ENCODE peak calls at places on chromosome 4, in six cellular contexts. F is suprapubic skin; I is left ventricle myocardium inferior; U is CD8-positive, alpha-beta memory T cell; P is lung; X is bronchial epithelial cell. M is an unnamed sample. For H3K36me3, the result is how much of the 10 kb centered on the place peaks cover.

GRCh38 chr4:38279650-38280322 is 319.6 kb downstream of the PTTG2 start:
- DNase-seq in F (no peak), I (no peak), U (no peak), P (no peak), X (peak), M (no peak)

GRCh38 chr4:152462047-152462446 is 73.8 kb downstream of the FBXW7 start:
- DNase-seq in F (no peak), I (no peak), U (no peak), P (no peak), X (no peak), M (no peak)

GRCh38 chr4:20391224-20391623 is 139.5 kb downstream of the SLIT2 start:
- DNase-seq in F (no peak), I (no peak), U (no peak), P (no peak), X (peak), M (no peak)

GRCh38 chr4:128663325-128663724 is 146.2 kb upstream of the JADE1 start:
- DNase-seq in F (no peak), I (no peak), U (no peak), P (no peak), X (no peak), M (no peak)

GRCh38 chr4:69092190-69092589 is 4.1 kb upstream of the UGT2B7 start:
- DNase-seq in F (no peak), I (no peak), U (no peak), P (no peak), X (peak), M (no peak)

GRCh38 chr4:164095313-164096110 is 601.0 kb downstream of the TMA16 start:
- DNase-seq in F (no peak), I (no peak), U (no peak), P (no peak), X (no peak), M (no peak)

GRCh38 chr4:90503677-90504076 is 376.5 kb downstream of the CCSER1 start:
- DNase-seq in F (no peak), I (no peak), U (no peak), P (no peak), X (no peak), M (no peak)

GRCh38 chr4:181161669-181162068 is 1081.5 kb upstream of the TENM3 start:
- DNase-seq in F (no peak), I (no peak), U (no peak), P (no peak), X (peak), M (no peak)

GRCh38 chr4:87896020-87896621 is 63.4 kb downstream of the MEPE start:
- DNase-seq in F (no peak), I (no peak), U (no peak), P (peak), X (peak), M (peak)

GRCh38 chr4:90081432-90082195 is 45.6 kb upstream of the CCSER1 start:
- DNase-seq in F (no peak), I (no peak), U (no peak), P (no peak), X (no peak), M (no peak)

GRCh38 chr4:3115637-3116300 is 41.3 kb downstream of the HTT start:
- DNase-seq in F (no peak), I (no peak), U (no peak), P (no peak), X (no peak), M (peak)

GRCh38 chr4:131584587-131584986 is 1564.5 kb upstream of the PCDH10 start:
- DNase-seq in F (no peak), I (no peak), U (no peak), P (no peak), X (peak), M (no peak)

GRCh38 chr4:1985287-1985686 is 23.5 kb downstream of the NELFA start:
- DNase-seq in F (no peak), I (no peak), U (no peak), P (no peak), X (no peak), M (no peak)
- H3K36me3 ChIP-seq in F (half or more), I (half or more), U (under half), P (under half), X (under half), M (half or more)

GRCh38 chr4:36133658-36134057 is 110.7 kb downstream of the ARAP2 start:
- DNase-seq in F (no peak), I (no peak), U (no peak), P (no peak), X (no peak), M (no peak)

GRCh38 chr4:36130641-36131040 is 113.7 kb downstream of the ARAP2 start:
- DNase-seq in F (no peak), I (no peak), U (no peak), P (no peak), X (no peak), M (no peak)

DNA sequence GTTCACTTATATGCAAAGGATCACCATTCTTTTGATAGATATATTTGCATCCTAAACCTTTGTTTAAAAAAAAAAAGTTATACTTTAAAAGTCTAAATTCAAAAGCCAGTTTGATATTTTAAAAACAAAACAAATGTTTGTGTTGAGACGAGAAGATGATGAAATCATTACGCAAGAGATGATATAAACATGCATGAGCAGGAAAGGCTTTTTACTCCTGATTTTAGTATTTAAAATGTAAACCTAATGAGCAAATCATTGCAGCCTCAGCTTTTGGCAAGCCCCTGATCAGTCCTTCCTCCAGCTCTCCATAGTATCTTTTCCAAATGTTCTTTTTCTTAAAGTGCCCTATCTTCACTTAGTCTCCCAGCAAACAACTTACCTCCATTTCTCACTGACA is 115.6 kb downstream of the ARAP2 start:
- DNase-seq in F (no peak), I (no peak), U (no peak), P (no peak), X (peak), M (no peak)
- H3K36me3 ChIP-seq in F (under half), I (under half), U (under half), P (under half), X (under half), M (under half)

GRCh38 chr4:43886196-43886595 is 562.4 kb downstream of the KCTD8 start:
- DNase-seq in F (no peak), I (no peak), U (no peak), P (no peak), X (peak), M (no peak)

DNA sequence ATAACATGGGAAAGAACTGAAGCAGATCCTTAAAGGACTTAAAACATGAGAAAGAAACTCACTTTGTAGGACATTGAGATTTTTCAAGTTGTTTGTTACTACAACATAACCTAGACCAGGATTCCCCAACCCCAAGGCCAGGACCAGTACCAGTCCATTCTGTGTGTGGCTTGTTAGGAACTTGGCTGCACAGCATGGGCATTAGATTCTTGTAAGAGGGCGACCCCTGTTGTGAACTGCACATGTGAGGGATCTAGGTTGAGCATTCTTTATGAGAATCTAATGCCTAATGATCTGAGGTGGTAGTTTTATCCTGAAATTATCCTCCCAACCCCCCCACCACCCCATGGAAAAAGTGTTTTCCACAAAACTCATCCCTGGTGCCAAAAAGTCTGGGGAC is 566.1 kb downstream of the KCTD8 start:
- DNase-seq in F (no peak), I (no peak), U (no peak), P (no peak), X (no peak), M (no peak)
- H3K36me3 ChIP-seq in F (under half), I (under half), U (under half), P (under half), X (under half), M (under half)

GRCh38 chr4:99938243-99938753 is 8.1 kb downstream of the DNAJB14 start:
- DNase-seq in F (no peak), I (no peak), U (no peak), P (no peak), X (no peak), M (no peak)

GRCh38 chr4:99934891-99935290 is 11.5 kb downstream of the DNAJB14 start:
- DNase-seq in F (no peak), I (no peak), U (no peak), P (no peak), X (no peak), M (no peak)
- H3K36me3 ChIP-seq in F (under half), I (under half), U (under half), P (under half), X (under half), M (under half)

GRCh38 chr4:106343865-106344264 is 24.7 kb downstream of the GIMD1 start:
- DNase-seq in F (no peak), I (no peak), U (no peak), P (no peak), X (no peak), M (no peak)

GRCh38 chr4:106337916-106338315 is 21.6 kb downstream of the AIMP1 start:
- DNase-seq in F (no peak), I (no peak), U (no peak), P (no peak), X (no peak), M (no peak)

GRCh38 chr4:106338671-106339070 is 22.3 kb downstream of the AIMP1 start:
- DNase-seq in F (no peak), I (no peak), U (no peak), P (no peak), X (no peak), M (no peak)

GRCh38 chr4:106344324-106344970 is 24.1 kb downstream of the GIMD1 start:
- DNase-seq in F (no peak), I (no peak), U (no peak), P (no peak), X (peak), M (no peak)

GRCh38 chr4:106340774-106341173 is 24.4 kb downstream of the AIMP1 start:
- DNase-seq in F (no peak), I (no peak), U (no peak), P (no peak), X (no peak), M (no peak)
- H3K36me3 ChIP-seq in F (under half), I (half or more), U (under half), P (under half), X (under half), M (under half)

GRCh38 chr4:76166480-76166879 is 18.3 kb upstream of the NUP54 start:
- DNase-seq in F (no peak), I (no peak), U (no peak), P (no peak), X (no peak), M (no peak)
- H3K36me3 ChIP-seq in F (half or more), I (half or more), U (under half), P (under half), X (under half), M (under half)